ENCODE peak calls at places on chromosome 18, in five cellular contexts. One of them, this sample, is unnamed.

GRCh38 chr18:80109676-80110078 is 615 bp downstream of the ADNP2 start:
- DNase-seq in epithelial cell of prostate: no peak
- DNase-seq in stimulated activated CD4-positive, alpha-beta T cell treated with anti-CD3 and anti-CD28 coated beads, Interleukin-12 subunit alpha, Interleukin-12 subunit beta, amount 100 ng/mL, for 24 hours: no peak
- DNase-seq in T-helper 2 cell: no peak
- DNase-seq in GM12865: peak
- DNase-seq in this sample: peak

GRCh38 chr18:69935319-69936190 is 12.1 kb downstream of the CD226 start:
- DNase-seq in GM12865: peak
- DNase-seq in stimulated activated CD4-positive, alpha-beta T cell treated with anti-CD3 and anti-CD28 coated beads, Interleukin-12 subunit alpha, Interleukin-12 subunit beta, amount 100 ng/mL, for 24 hours: peak
- DNase-seq in T-helper 2 cell: peak
- DNase-seq in epithelial cell of prostate: peak
- DNase-seq in this sample: no peak

GRCh38 chr18:22253676-22254075 is 84.3 kb downstream of the GATA6 start:
- DNase-seq in T-helper 2 cell: no peak
- DNase-seq in stimulated activated CD4-positive, alpha-beta T cell treated with anti-CD3 and anti-CD28 coated beads, Interleukin-12 subunit alpha, Interleukin-12 subunit beta, amount 100 ng/mL, for 24 hours: no peak
- DNase-seq in epithelial cell of prostate: no peak
- DNase-seq in GM12865: no peak
- DNase-seq in this sample: no peak

GRCh38 chr18:76461148-76461547 is 33.9 kb downstream of the ZNF516 start:
- DNase-seq in epithelial cell of prostate: no peak
- DNase-seq in GM12865: no peak
- DNase-seq in stimulated activated CD4-positive, alpha-beta T cell treated with anti-CD3 and anti-CD28 coated beads, Interleukin-12 subunit alpha, Interleukin-12 subunit beta, amount 100 ng/mL, for 24 hours: no peak
- DNase-seq in T-helper 2 cell: no peak
- DNase-seq in this sample: no peak

GRCh38 chr18:63567276-63567675 is 19.9 kb upstream of the SERPINB13 start:
- DNase-seq in GM12865: no peak
- DNase-seq in stimulated activated CD4-positive, alpha-beta T cell treated with anti-CD3 and anti-CD28 coated beads, Interleukin-12 subunit alpha, Interleukin-12 subunit beta, amount 100 ng/mL, for 24 hours: no peak
- DNase-seq in epithelial cell of prostate: no peak
- DNase-seq in T-helper 2 cell: no peak
- DNase-seq in this sample: no peak

GRCh38 chr18:23779696-23780303 is 90.5 kb downstream of the LAMA3 start:
- DNase-seq in epithelial cell of prostate: no peak
- DNase-seq in stimulated activated CD4-positive, alpha-beta T cell treated with anti-CD3 and anti-CD28 coated beads, Interleukin-12 subunit alpha, Interleukin-12 subunit beta, amount 100 ng/mL, for 24 hours: no peak
- DNase-seq in GM12865: no peak
- DNase-seq in T-helper 2 cell: no peak
- DNase-seq in this sample: peak

GRCh38 chr18:48894266-48894600 is 56.5 kb downstream of the SMAD7 start:
- DNase-seq in GM12865: no peak
- DNase-seq in epithelial cell of prostate: no peak
- DNase-seq in T-helper 2 cell: no peak
- DNase-seq in stimulated activated CD4-positive, alpha-beta T cell treated with anti-CD3 and anti-CD28 coated beads, Interleukin-12 subunit alpha, Interleukin-12 subunit beta, amount 100 ng/mL, for 24 hours: no peak
- DNase-seq in this sample: no peak

GRCh38 chr18:10020176-10020575 is 106.4 kb downstream of the VAPA start:
- DNase-seq in epithelial cell of prostate: peak
- DNase-seq in stimulated activated CD4-positive, alpha-beta T cell treated with anti-CD3 and anti-CD28 coated beads, Interleukin-12 subunit alpha, Interleukin-12 subunit beta, amount 100 ng/mL, for 24 hours: no peak
- DNase-seq in T-helper 2 cell: no peak
- DNase-seq in GM12865: no peak
- DNase-seq in this sample: no peak

GRCh38 chr18:27632706-27633105 is 447.6 kb upstream of the CHST9 start:
- DNase-seq in GM12865: no peak
- DNase-seq in T-helper 2 cell: no peak
- DNase-seq in epithelial cell of prostate: no peak
- DNase-seq in stimulated activated CD4-positive, alpha-beta T cell treated with anti-CD3 and anti-CD28 coated beads, Interleukin-12 subunit alpha, Interleukin-12 subunit beta, amount 100 ng/mL, for 24 hours: no peak
- DNase-seq in this sample: no peak

GRCh38 chr18:22858121-22858520 is 75.0 kb upstream of the RBBP8 start:
- DNase-seq in stimulated activated CD4-positive, alpha-beta T cell treated with anti-CD3 and anti-CD28 coated beads, Interleukin-12 subunit alpha, Interleukin-12 subunit beta, amount 100 ng/mL, for 24 hours: no peak
- DNase-seq in epithelial cell of prostate: no peak
- DNase-seq in GM12865: no peak
- DNase-seq in T-helper 2 cell: no peak
- DNase-seq in this sample: no peak

GRCh38 chr18:10301831-10302483 is 152.5 kb upstream of the APCDD1 start:
- DNase-seq in T-helper 2 cell: no peak
- DNase-seq in epithelial cell of prostate: no peak
- DNase-seq in stimulated activated CD4-positive, alpha-beta T cell treated with anti-CD3 and anti-CD28 coated beads, Interleukin-12 subunit alpha, Interleukin-12 subunit beta, amount 100 ng/mL, for 24 hours: no peak
- DNase-seq in GM12865: no peak
- DNase-seq in this sample: no peak

GRCh38 chr18:74796928-74797576 is 199.4 kb downstream of the ZNF407 start:
- DNase-seq in T-helper 2 cell: no peak
- DNase-seq in GM12865: peak
- DNase-seq in stimulated activated CD4-positive, alpha-beta T cell treated with anti-CD3 and anti-CD28 coated beads, Interleukin-12 subunit alpha, Interleukin-12 subunit beta, amount 100 ng/mL, for 24 hours: no peak
- DNase-seq in epithelial cell of prostate: no peak
- DNase-seq in this sample: peak

GRCh38 chr18:11925800-11926481 is 17.8 kb upstream of the MPPE1 start:
- DNase-seq in GM12865: no peak
- DNase-seq in epithelial cell of prostate: no peak
- DNase-seq in stimulated activated CD4-positive, alpha-beta T cell treated with anti-CD3 and anti-CD28 coated beads, Interleukin-12 subunit alpha, Interleukin-12 subunit beta, amount 100 ng/mL, for 24 hours: no peak
- DNase-seq in T-helper 2 cell: no peak
- DNase-seq in this sample: peak

GRCh38 chr18:9094307-9095226 is 7.9 kb upstream of the NDUFV2 start:
- DNase-seq in stimulated activated CD4-positive, alpha-beta T cell treated with anti-CD3 and anti-CD28 coated beads, Interleukin-12 subunit alpha, Interleukin-12 subunit beta, amount 100 ng/mL, for 24 hours: no peak
- DNase-seq in epithelial cell of prostate: no peak
- DNase-seq in T-helper 2 cell: no peak
- DNase-seq in GM12865: peak
- DNase-seq in this sample: peak

GRCh38 chr18:79588636-79589481 is 90.7 kb upstream of the CTDP1 start:
- DNase-seq in stimulated activated CD4-positive, alpha-beta T cell treated with anti-CD3 and anti-CD28 coated beads, Interleukin-12 subunit alpha, Interleukin-12 subunit beta, amount 100 ng/mL, for 24 hours: no peak
- DNase-seq in T-helper 2 cell: no peak
- DNase-seq in epithelial cell of prostate: no peak
- DNase-seq in GM12865: no peak
- DNase-seq in this sample: peak